ENCODE peak calls at places on chromosomes 1 and 21, in seven cellular contexts. I, A, T, H, U, L and O are unnamed samples.

GRCh38 chr1:94009304-94009703 is 100.1 kb upstream of the GCLM start:
- DNase-seq in I (no peak), A (no peak), T (no peak), H (no peak), U (no peak), L (no peak), O (no peak)

GRCh38 chr1:95118019-95118499 is 904 bp downstream of the TLCD4 start:
- DNase-seq in I (no peak), A (no peak), T (no peak), H (no peak), U (no peak), L (no peak), O (no peak)

GRCh38 chr21:28632718-28633408 is 359.8 kb downstream of the LTN1 start:
- DNase-seq in I (no peak), A (no peak), T (peak), H (peak), U (no peak), L (no peak), O (no peak)

GRCh38 chr1:4108341-4108740 is 208.3 kb upstream of the C1orf174 start:
- DNase-seq in I (no peak), A (no peak), T (no peak), H (no peak), U (no peak), L (no peak), O (no peak)

GRCh38 chr1:37691497-37692077 is 729 bp upstream of the CDCA8 start:
- DNase-seq in I (peak), A (no peak), T (no peak), H (no peak), U (no peak), L (peak), O (peak)

GRCh38 chr1:41286486-41286885 is 44.4 kb upstream of the SCMH1 start:
- DNase-seq in I (no peak), A (no peak), T (peak), H (no peak), U (no peak), L (no peak), O (no peak)

GRCh38 chr1:201711811-201712210 is 117.1 kb upstream of the IPO9 start:
- DNase-seq in I (no peak), A (no peak), T (no peak), H (no peak), U (no peak), L (no peak), O (no peak)

GRCh38 chr1:176949033-176949662 is 215.4 kb downstream of the ASTN1 start:
- DNase-seq in I (peak), A (no peak), T (peak), H (peak), U (no peak), L (peak), O (peak)

GRCh38 chr1:26336477-26337205 is 17.3 kb downstream of the CRYBG2 start:
- DNase-seq in I (no peak), A (peak), T (peak), H (peak), U (peak), L (peak), O (peak)

GRCh38 chr1:54585181-54586066 is 37.4 kb downstream of the ACOT11 start:
- DNase-seq in I (no peak), A (no peak), T (no peak), H (no peak), U (no peak), L (peak), O (no peak)

GRCh38 chr1:202836616-202837403 is 26.1 kb downstream of the PCAT6 start:
- DNase-seq in I (no peak), A (no peak), T (no peak), H (no peak), U (no peak), L (no peak), O (peak)

GRCh38 chr1:156455362-156455761 is 45.2 kb downstream of the MEF2D start:
- DNase-seq in I (no peak), A (no peak), T (no peak), H (no peak), U (no peak), L (no peak), O (no peak)

GRCh38 chr1:61183471-61184034 is 101.2 kb downstream of the NFIA start:
- DNase-seq in I (no peak), A (no peak), T (no peak), H (no peak), U (no peak), L (peak), O (peak)

GRCh38 chr1:20751462-20751990 is 19.0 kb upstream of the SH2D5 start:
- DNase-seq in I (no peak), A (no peak), T (no peak), H (no peak), U (no peak), L (no peak), O (no peak)

GRCh38 chr1:215166886-215167285 is 84.3 kb downstream of the KCNK2 start:
- DNase-seq in I (no peak), A (no peak), T (no peak), H (no peak), U (no peak), L (no peak), O (no peak)

GRCh38 chr1:72062584-72062983 is 219.8 kb downstream of the NEGR1 start:
- DNase-seq in I (no peak), A (no peak), T (no peak), H (no peak), U (no peak), L (no peak), O (no peak)

GRCh38 chr1:208433086-208433485 is 188.9 kb upstream of the PLXNA2 start:
- DNase-seq in I (no peak), A (no peak), T (no peak), H (no peak), U (no peak), L (no peak), O (no peak)

GRCh38 chr1:40625076-40625475 is 40.4 kb downstream of the RIMS3 start:
- DNase-seq in I (peak), A (no peak), T (no peak), H (peak), U (no peak), L (no peak), O (no peak)

GRCh38 chr21:46084709-46085108 is 13.2 kb upstream of the COL6A2 start:
- DNase-seq in I (no peak), A (no peak), T (no peak), H (no peak), U (no peak), L (peak), O (no peak)

GRCh38 chr1:198205021-198205684 is 48.4 kb downstream of the NEK7 start:
- DNase-seq in I (no peak), A (no peak), T (no peak), H (no peak), U (no peak), L (no peak), O (no peak)

GRCh38 chr21:45367402-45368351 is 37.3 kb upstream of the COL18A1 start:
- DNase-seq in I (no peak), A (no peak), T (no peak), H (no peak), U (no peak), L (peak), O (no peak)

GRCh38 chr1:117685936-117686806 is 80.3 kb downstream of the TENT5C start:
- DNase-seq in I (no peak), A (no peak), T (no peak), H (no peak), U (no peak), L (no peak), O (no peak)

GRCh38 chr1:203289281-203289981 is 15.9 kb upstream of the BTG2 start:
- DNase-seq in I (no peak), A (peak), T (no peak), H (no peak), U (peak), L (peak), O (no peak)

GRCh38 chr1:59026472-59026948 is 242.7 kb upstream of the JUN start:
- DNase-seq in I (no peak), A (no peak), T (no peak), H (no peak), U (no peak), L (no peak), O (no peak)